ENCODE peak calls at places on chromosome 5, in four cellular contexts. R is HT1080, F is Caki2, U is MM.1S. J is an unnamed sample.

GRCh38 chr5:75720882-75721281 is 3.6 kb upstream of the POC5 start:
- DNase-seq in R (no peak), F (no peak), U (no peak), J (peak; percentile 52)

GRCh38 chr5:135133698-135134515 is 99.9 kb upstream of the PITX1 start:
- DNase-seq in R (no peak), F (no peak), U (no peak), J (no peak)

GRCh38 chr5:129387944-129388343 is 72.2 kb upstream of the ADAMTS19 start:
- DNase-seq in R (no peak), F (no peak), U (no peak), J (no peak)

GRCh38 chr5:153613143-153613542 is 122.7 kb downstream of the GRIA1 start:
- DNase-seq in R (no peak), F (no peak), U (no peak), J (peak; percentile 34)

GRCh38 chr5:173592050-173592669 is 24.3 kb downstream of the BOD1 start:
- DNase-seq in R (peak; percentile 23), F (peak; percentile 35), U (peak; percentile 43), J (peak; percentile 43)

GRCh38 chr5:36440300-36440699 is 138.6 kb upstream of the RANBP3L start:
- DNase-seq in R (no peak), F (no peak), U (no peak), J (no peak)

GRCh38 chr5:172007795-172008465 is 1.5 kb upstream of the FBXW11 start:
- DNase-seq in R (peak; percentile 38), F (peak; percentile 65), U (no peak), J (peak; percentile 54)

GRCh38 chr5:11240293-11241190 is 479.5 kb upstream of the DAP start:
- DNase-seq in R (no peak), F (no peak), U (no peak), J (no peak)

GRCh38 chr5:80481019-80481893 is 6.6 kb upstream of the FAM151B start:
- DNase-seq in R (peak; percentile 52), F (peak; percentile 25), U (peak; percentile 67), J (peak; percentile 68)

GRCh38 chr5:163347671-163348070 is 89.7 kb upstream of the CCNG1 start:
- DNase-seq in R (peak; percentile 45), F (peak; percentile 49), U (peak; percentile 70), J (peak; percentile 88)

GRCh38 chr5:157484768-157485167 is 24.8 kb downstream of the NIPAL4 start:
- DNase-seq in R (no peak), F (no peak), U (no peak), J (peak; percentile 65)

GRCh38 chr5:126868961-126869451 is 92.1 kb downstream of the LMNB1 start:
- DNase-seq in R (no peak), F (no peak), U (no peak), J (no peak)

GRCh38 chr5:672329-673139 is 20.6 kb downstream of the TPPP start:
- DNase-seq in R (peak; percentile 87), F (peak; percentile 86), U (peak; percentile 33), J (peak; percentile 80)

GRCh38 chr5:112338681-112339337 is 80.3 kb downstream of the EPB41L4A start:
- DNase-seq in R (peak; percentile 18), F (peak; percentile 91), U (no peak), J (peak; percentile 89)

GRCh38 chr5:98927988-98928801 is 612 bp downstream of the CHD1 start:
- DNase-seq in R (peak; percentile 48), F (peak; percentile 57), U (peak; percentile 50), J (peak; percentile 69)

GRCh38 chr5:80705216-80705769 is 50.5 kb upstream of the DHFR start:
- DNase-seq in R (no peak), F (no peak), U (no peak), J (no peak)

GRCh38 chr5:116764941-116765340 is 190.3 kb upstream of the SEMA6A start:
- DNase-seq in R (no peak), F (no peak), U (no peak), J (no peak)

GRCh38 chr5:151480384-151480783 is 33.0 kb downstream of the SLC36A1 start:
- DNase-seq in R (no peak), F (no peak), U (no peak), J (no peak)

J was measured in MCF 10A.